ENCODE peak calls at places on chromosomes 3 and 15, in eight cellular contexts. M, H, B, A, J, S, N and D are unnamed samples.

GRCh38 chr3:187567026-187567425 is 103.2 kb downstream of the SST start:
- DNase-seq in M (no peak), H (no peak), B (no peak), A (no peak), J (no peak), S (no peak), N (no peak), D (no peak)

GRCh38 chr3:171375704-171376103 is 84.5 kb downstream of the TNIK start:
- DNase-seq in M (no peak), H (no peak), B (no peak), A (no peak), J (no peak), S (no peak), N (no peak), D (no peak)

GRCh38 chr15:69631978-69632377 is 179.4 kb downstream of the RPLP1 start:
- DNase-seq in M (no peak), H (peak; percentile 6), B (no peak), A (no peak), J (no peak), S (no peak), N (no peak), D (no peak)

GRCh38 chr3:194261581-194262063 is 89.5 kb downstream of the CPN2 start:
- DNase-seq in M (no peak), H (no peak), B (no peak), A (no peak), J (no peak), S (peak; percentile 50), N (no peak), D (no peak)

GRCh38 chr3:23175361-23176073 is 27.6 kb upstream of the UBE2E2 start:
- DNase-seq in M (no peak), H (no peak), B (no peak), A (no peak), J (no peak), S (no peak), N (no peak), D (peak; percentile 53)

GRCh38 chr3:124246949-124247348 is 255.0 kb upstream of the ROPN1 start:
- DNase-seq in M (no peak), H (no peak), B (no peak), A (no peak), J (peak; percentile 19), S (no peak), N (no peak), D (no peak)

GRCh38 chr3:11803977-11804903 is 42.4 kb downstream of the TAMM41 start:
- DNase-seq in M (peak; percentile 24), H (no peak), B (peak; percentile 15), A (no peak), J (peak; percentile 26), S (no peak), N (peak; percentile 24), D (peak; percentile 29)

GRCh38 chr15:99476413-99477222 is 89.2 kb upstream of the MEF2A start:
- DNase-seq in M (peak; percentile 78), H (no peak), B (peak; percentile 42), A (peak; percentile 51), J (peak; percentile 46), S (peak; percentile 94), N (peak; percentile 58), D (peak; percentile 62)

GRCh38 chr3:140292154-140292553 is 357.2 kb downstream of the CLSTN2 start:
- DNase-seq in M (no peak), H (no peak), B (no peak), A (no peak), J (no peak), S (no peak), N (no peak), D (no peak)

GRCh38 chr3:190534386-190534785 is 20.5 kb downstream of the IL1RAP start:
- DNase-seq in M (no peak), H (no peak), B (no peak), A (no peak), J (no peak), S (no peak), N (no peak), D (no peak)

GRCh38 chr3:149417727-149418126 is 40.3 kb upstream of the TM4SF1 start:
- DNase-seq in M (no peak), H (no peak), B (no peak), A (no peak), J (no peak), S (no peak), N (no peak), D (no peak)

GRCh38 chr3:113255100-113255853 is 43.9 kb downstream of the BOC start:
- DNase-seq in M (no peak), H (no peak), B (no peak), A (no peak), J (no peak), S (no peak), N (no peak), D (no peak)

GRCh38 chr15:85607141-85607806 is 187.5 kb downstream of the KLHL25 start:
- DNase-seq in M (no peak), H (no peak), B (no peak), A (no peak), J (no peak), S (no peak), N (no peak), D (no peak)

GRCh38 chr3:123353852-123354238 is 95.0 kb downstream of the ADCY5 start:
- DNase-seq in M (no peak), H (no peak), B (no peak), A (no peak), J (no peak), S (no peak), N (no peak), D (no peak)

GRCh38 chr15:35737521-35737920 is 191.6 kb upstream of the DPH6 start:
- DNase-seq in M (no peak), H (no peak), B (no peak), A (no peak), J (no peak), S (no peak), N (no peak), D (no peak)

GRCh38 chr15:89472785-89473256 is 23.6 kb downstream of the RHCG start:
- DNase-seq in M (no peak), H (no peak), B (peak; percentile 69), A (peak; percentile 74), J (peak; percentile 34), S (no peak), N (no peak), D (no peak)

GRCh38 chr3:56620371-56620770 is 62.7 kb downstream of the TASOR start:
- DNase-seq in M (no peak), H (no peak), B (no peak), A (no peak), J (no peak), S (no peak), N (no peak), D (no peak)

DNA sequence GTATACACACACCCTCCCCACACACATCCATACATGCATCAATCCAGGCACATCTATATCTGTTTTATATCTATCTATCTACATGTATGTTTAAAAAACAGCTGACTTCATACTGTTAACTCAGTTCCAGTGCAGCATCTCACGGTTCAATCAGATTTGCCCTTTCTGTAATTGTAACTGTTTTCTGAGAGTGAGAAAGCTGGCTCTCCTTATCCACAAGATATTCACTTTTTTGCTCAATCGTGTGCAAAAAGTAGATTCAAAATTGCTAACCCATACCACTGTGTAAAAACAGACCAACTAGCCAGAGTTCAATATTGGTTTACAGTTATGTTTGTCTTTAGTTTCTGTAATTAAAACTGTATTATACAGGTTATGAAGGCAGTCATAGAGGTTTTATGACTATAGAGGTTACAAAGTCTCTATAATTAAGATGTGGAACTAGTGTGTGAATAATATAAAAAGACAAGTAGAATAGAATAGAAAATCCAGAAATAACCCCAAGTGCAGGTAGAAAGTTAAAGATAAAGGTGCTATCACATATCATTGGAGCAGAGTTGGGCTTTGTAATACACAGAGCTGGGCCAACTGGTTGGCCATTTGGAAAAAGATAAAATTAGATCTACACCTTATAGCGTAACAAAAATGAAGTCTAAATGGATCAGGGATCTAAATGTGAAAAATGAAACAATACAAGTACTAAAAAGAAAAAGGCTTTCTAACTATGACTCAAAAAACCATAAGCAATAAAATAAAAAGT is 20.1 kb upstream of the MCF2L2 start:
- DNase-seq in M (no peak), H (no peak), B (no peak), A (no peak), J (no peak), S (no peak), N (no peak), D (no peak)
- H3K4me3 ChIP-seq in M (peak overlapping the region; percentile 91), H (no peak overlapping the region), B (peak overlapping the region; percentile 88), A (peak overlapping the region; percentile 75), J (peak overlapping the region; percentile 80), S (peak overlapping the region; percentile 95), N (peak overlapping the region; percentile 85), D (peak overlapping the region; percentile 86)

DNA sequence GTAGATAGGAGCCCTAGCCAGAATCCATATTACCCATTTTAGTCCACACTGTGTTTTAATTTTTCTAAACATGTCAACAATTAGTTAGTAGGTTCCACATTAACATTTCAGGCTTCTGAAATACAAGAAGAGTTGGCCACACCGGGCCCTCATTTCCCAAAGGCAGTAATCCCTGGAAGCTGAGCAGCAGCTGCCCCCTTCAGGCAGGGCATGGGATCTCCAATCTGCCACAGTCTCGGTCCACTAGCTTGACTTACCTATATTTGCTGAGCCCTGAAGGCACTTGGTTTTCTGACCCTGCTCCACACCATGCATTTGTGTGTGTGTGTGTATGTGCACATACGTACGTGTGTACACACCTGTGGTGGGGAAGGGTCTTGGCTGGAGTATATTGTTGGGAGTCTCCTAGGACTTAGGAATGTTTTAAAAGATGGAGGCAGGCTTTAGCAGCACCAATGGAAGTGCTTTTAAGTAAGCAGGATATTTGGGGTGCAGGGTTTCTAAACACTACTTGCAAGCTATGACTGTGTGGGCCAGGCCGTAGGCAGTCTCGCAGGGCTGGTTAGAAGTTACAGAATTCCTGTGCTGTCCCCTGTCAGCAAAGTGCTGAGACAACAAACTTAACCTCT is 71.2 kb upstream of the SOX14 start:
- DNase-seq in M (no peak), H (no peak), B (peak; percentile 19), A (no peak), J (no peak), S (no peak), N (no peak), D (no peak)
- TF ChIP-seq CTCF in M (no peak), H (no peak), B (peak; percentile 61), A (no peak), J (peak; percentile 13), S (no peak), N (no peak), D (peak; percentile 49)

GRCh38 chr15:73051811-73052678 is at the start of gene NEO1:
- DNase-seq in M (peak; percentile 80), H (peak; percentile 81), B (peak; percentile 62), A (peak; percentile 94), J (peak; percentile 90), S (peak; percentile 90), N (peak; percentile 88), D (no peak)
- H3K27me3 ChIP-seq in M (no peaks in the 10 kb centered on the region), H (no peaks in the 10 kb centered on the region), B (peaks cover 29% of the 10 kb centered on the region), A (no peaks in the 10 kb centered on the region), J (no peaks in the 10 kb centered on the region), S (no peaks in the 10 kb centered on the region), N (no peaks in the 10 kb centered on the region), D (no peaks in the 10 kb centered on the region)

GRCh38 chr15:62896969-62897486 is 145.5 kb upstream of the TPM1 start:
- DNase-seq in M (peak; percentile 89), H (peak; percentile 87), B (peak; percentile 97), A (peak; percentile 74), J (peak; percentile 83), S (peak; percentile 97), N (peak; percentile 92), D (peak; percentile 97)
- H3K4me3 ChIP-seq in M (peak overlapping the region; percentile 35), H (no peak overlapping the region), B (peak overlapping the region; percentile 47), A (no peak overlapping the region), J (no peak overlapping the region), S (peak overlapping the region; percentile 19), N (no peak overlapping the region), D (no peak overlapping the region)